ENCODE peak calls at places on chromosomes 7 and 10, in seven cellular contexts. A is iris pigment epithelial cell; U is stimulated activated CD4-positive, alpha-beta T cell treated with anti-CD3 and anti-CD28 coated beads, Interleukin-12 subunit alpha, Interleukin-12 subunit beta, amount 100 ng/mL, for 4 hours; C is stimulated activated CD8-positive, alpha-beta memory T cell treated with anti-CD3 and anti-CD28 coated beads, Interleukin-7, amount 100 ng/mL, for 1 hour; W is left cardiac atrium; R is lower lobe of right lung; E is colonic mucosa. G is an unnamed sample.

GRCh38 chr10:119313645-119314044 is 106.3 kb downstream of the GRK5 start:
- DNase-seq in A (no peak), U (no peak), E (no peak), R (no peak), W (no peak), C (no peak), G (no peak)

GRCh38 chr10:13231190-13231589 is 3.0 kb downstream of the UCMA start:
- DNase-seq in W (no peak), E (no peak), C (no peak), R (no peak), U (no peak), A (no peak), G (no peak)

GRCh38 chr7:36266201-36266600 is 113.1 kb downstream of the EEPD1 start:
- DNase-seq in A (no peak), C (no peak), W (no peak), E (no peak), R (no peak), U (no peak), G (no peak)

GRCh38 chr10:119658274-119658673 is 7.1 kb downstream of the BAG3 start:
- DNase-seq in U (no peak), W (peak), E (peak), C (no peak), R (peak), A (peak), G (peak)

GRCh38 chr7:6619961-6620360 is 4.6 kb downstream of the ZNF853 start:
- DNase-seq in E (no peak), C (no peak), R (no peak), U (no peak), W (no peak), A (no peak), G (no peak)

GRCh38 chr10:75358835-75359421 is 42.6 kb downstream of the ZNF503 start:
- DNase-seq in R (no peak), U (no peak), W (no peak), E (no peak), C (no peak), A (peak), G (no peak)

GRCh38 chr7:621572-622285 is 102.1 kb upstream of the PDGFA start:
- DNase-seq in C (no peak), A (no peak), R (no peak), U (no peak), E (peak), W (no peak), G (no peak)

GRCh38 chr7:65462148-65462716 is 88.6 kb downstream of the ZNF92 start:
- DNase-seq in W (no peak), R (no peak), U (no peak), E (no peak), C (no peak), A (no peak), G (no peak)

GRCh38 chr10:32960022-32960421 is 2.0 kb upstream of the ITGB1 start:
- DNase-seq in A (no peak), U (no peak), W (no peak), C (no peak), R (no peak), E (no peak), G (no peak)

GRCh38 chr10:74189999-74190421 is 39.0 kb downstream of the ADK start:
- DNase-seq in E (no peak), U (no peak), A (peak), W (no peak), R (no peak), C (no peak), G (no peak)

GRCh38 chr10:117162093-117163021 is 24.3 kb upstream of the VAX1 start:
- DNase-seq in C (no peak), R (no peak), A (no peak), W (no peak), U (no peak), E (no peak), G (no peak)

GRCh38 chr7:42984137-42984536 is 52.0 kb downstream of the MRPL32 start:
- DNase-seq in R (no peak), E (no peak), C (no peak), A (no peak), U (no peak), W (no peak), G (no peak)

GRCh38 chr10:29657719-29658274 is 23.0 kb upstream of the SVIL start:
- DNase-seq in A (no peak), U (no peak), W (no peak), C (no peak), R (no peak), E (no peak), G (no peak)

GRCh38 chr7:55236454-55236853 is 128.7 kb upstream of the LANCL2 start:
- DNase-seq in C (no peak), W (no peak), R (no peak), E (no peak), A (no peak), U (no peak), G (no peak)

GRCh38 chr7:657565-658119 is 68.9 kb upstream of the DNAAF5 start:
- DNase-seq in W (peak), C (no peak), E (no peak), A (peak), R (no peak), U (no peak), G (peak)

GRCh38 chr10:70568781-70569495 is 33.6 kb downstream of the PRF1 start:
- DNase-seq in U (no peak), E (no peak), C (no peak), A (no peak), R (no peak), W (peak), G (peak)

GRCh38 chr10:132659206-132660091 is 121.9 kb downstream of the INPP5A start:
- DNase-seq in U (no peak), E (no peak), W (peak), C (no peak), A (no peak), R (no peak), G (no peak)

GRCh38 chr10:29257106-29257783 is 31.6 kb upstream of the LYZL1 start:
- DNase-seq in U (no peak), A (peak), W (peak), C (no peak), E (no peak), R (no peak), G (peak)

GRCh38 chr10:97538839-97539238 is 33.7 kb upstream of the ANKRD2 start:
- DNase-seq in R (no peak), W (no peak), A (no peak), U (no peak), E (no peak), C (no peak), G (no peak)

GRCh38 chr7:140870003-140870402 is 54.7 kb downstream of the BRAF start:
- DNase-seq in A (no peak), R (no peak), E (no peak), U (no peak), C (no peak), W (no peak), G (no peak)

GRCh38 chr7:143068446-143068845 is 16.3 kb downstream of the OR6V1 start:
- DNase-seq in C (no peak), U (no peak), E (no peak), W (no peak), A (no peak), R (no peak), G (no peak)

GRCh38 chr7:1661461-1661860 is 8.6 kb upstream of the ELFN1 start:
- DNase-seq in C (no peak), A (no peak), W (no peak), E (no peak), R (no peak), U (no peak), G (no peak)

GRCh38 chr7:101885597-101885955 is 68.2 kb downstream of the CUX1 start:
- DNase-seq in U (no peak), W (no peak), A (no peak), C (no peak), R (peak), E (no peak), G (no peak)

GRCh38 chr7:73701357-73701995 is 18.0 kb downstream of the STX1A start:
- DNase-seq in E (peak), A (peak), U (peak), R (no peak), C (no peak), W (no peak), G (peak)

GRCh38 chr10:60942604-60943269 is 1.2 kb downstream of the RHOBTB1 start:
- DNase-seq in U (peak), W (peak), C (no peak), E (peak), A (peak), R (peak), G (peak)

GRCh38 chr10:31146496-31147219 is 115.0 kb upstream of the ZNF438 start:
- DNase-seq in R (no peak), A (peak), W (peak), U (no peak), C (no peak), E (no peak), G (peak)

GRCh38 chr10:131731780-131732630 is 168.8 kb upstream of the PPP2R2D start:
- DNase-seq in A (no peak), E (no peak), W (no peak), U (no peak), C (no peak), R (no peak), G (no peak)

GRCh38 chr7:37818023-37818422 is 30.4 kb upstream of the NME8 start:
- DNase-seq in U (no peak), R (no peak), A (no peak), E (no peak), W (no peak), C (no peak), G (no peak)

GRCh38 chr7:20075992-20076813 is 141.0 kb downstream of the MACC1 start:
- DNase-seq in U (no peak), A (no peak), E (no peak), W (no peak), C (no peak), R (no peak), G (no peak)